ENCODE peak calls at places on chromosomes 13 and 19, in four cellular contexts. One of them, this sample, is unnamed.

GRCh38 chr13:91719033-91719432 is 320.6 kb downstream of the GPC5 start:
- DNase-seq in lower leg skin: no peak
- DNase-seq in IMR-90: peak; percentile 14
- DNase-seq in ovary: no peak
- DNase-seq in this sample: peak; percentile 3

GRCh38 chr19:4991538-4991937 is 22.6 kb downstream of the KDM4B start:
- DNase-seq in lower leg skin: no peak
- DNase-seq in ovary: no peak
- DNase-seq in IMR-90: no peak
- DNase-seq in this sample: no peak

GRCh38 chr19:18975011-18975410 is 34.0 kb upstream of the HOMER3 start:
- DNase-seq in IMR-90: peak; percentile 62
- DNase-seq in ovary: no peak
- DNase-seq in lower leg skin: no peak
- DNase-seq in this sample: no peak

GRCh38 chr13:21427741-21428140 is 31.4 kb downstream of the ZDHHC20 start:
- DNase-seq in lower leg skin: no peak
- DNase-seq in IMR-90: no peak
- DNase-seq in ovary: no peak
- DNase-seq in this sample: no peak

GRCh38 chr13:49627831-49628652 is at the start of gene ARL11:
- DNase-seq in IMR-90: no peak
- DNase-seq in lower leg skin: peak; percentile 54
- DNase-seq in ovary: no peak
- DNase-seq in this sample: no peak

GRCh38 chr19:43738780-43739211 is 16.0 kb downstream of the SMG9 start:
- DNase-seq in IMR-90: no peak
- DNase-seq in lower leg skin: peak; percentile 39
- DNase-seq in ovary: no peak
- DNase-seq in this sample: no peak

GRCh38 chr13:53010374-53011105 is 18.1 kb upstream of the OLFM4 start:
- DNase-seq in IMR-90: no peak
- DNase-seq in ovary: no peak
- DNase-seq in lower leg skin: no peak
- DNase-seq in this sample: no peak

GRCh38 chr13:47726394-47726793 is 274.7 kb downstream of the SUCLA2 start:
- DNase-seq in IMR-90: no peak
- DNase-seq in ovary: no peak
- DNase-seq in lower leg skin: no peak
- DNase-seq in this sample: no peak

GRCh38 chr13:113457510-113457909 is 4.2 kb upstream of the ADPRHL1 start:
- DNase-seq in IMR-90: no peak
- DNase-seq in ovary: no peak
- DNase-seq in lower leg skin: no peak
- DNase-seq in this sample: no peak

GRCh38 chr13:60759499-60759898 is 362.5 kb downstream of the TDRD3 start:
- DNase-seq in lower leg skin: no peak
- DNase-seq in IMR-90: no peak
- DNase-seq in ovary: no peak
- DNase-seq in this sample: no peak

GRCh38 chr13:98970293-98970692 is 7.6 kb downstream of the DOCK9 start:
- DNase-seq in lower leg skin: no peak
- DNase-seq in ovary: no peak
- DNase-seq in IMR-90: no peak
- DNase-seq in this sample: no peak

GRCh38 chr19:2055871-2056809 is 5.1 kb upstream of the MKNK2 start:
- DNase-seq in ovary: peak; percentile 79
- DNase-seq in IMR-90: peak; percentile 64
- DNase-seq in lower leg skin: peak; percentile 68
- DNase-seq in this sample: no peak

GRCh38 chr13:90552702-90553101 is 794.8 kb upstream of the MIR17HG start:
- DNase-seq in lower leg skin: no peak
- DNase-seq in IMR-90: no peak
- DNase-seq in ovary: no peak
- DNase-seq in this sample: no peak

GRCh38 chr13:53150568-53150967 is 122.0 kb downstream of the OLFM4 start:
- DNase-seq in ovary: no peak
- DNase-seq in IMR-90: no peak
- DNase-seq in lower leg skin: no peak
- DNase-seq in this sample: peak; percentile 19

GRCh38 chr19:36182612-36183454 is 30.6 kb upstream of the COX7A1 start:
- DNase-seq in IMR-90: peak; percentile 77
- DNase-seq in ovary: no peak
- DNase-seq in lower leg skin: no peak
- DNase-seq in this sample: no peak

GRCh38 chr19:43782311-43782660 is 1.5 kb upstream of the KCNN4 start:
- DNase-seq in IMR-90: no peak
- DNase-seq in ovary: no peak
- DNase-seq in lower leg skin: no peak
- DNase-seq in this sample: no peak

GRCh38 chr19:53586277-53586691 is 45.5 kb upstream of the DPRX start:
- DNase-seq in ovary: no peak
- DNase-seq in lower leg skin: no peak
- DNase-seq in IMR-90: no peak
- DNase-seq in this sample: no peak

GRCh38 chr19:45547965-45548609 is 36.5 kb downstream of the OPA3 start:
- DNase-seq in IMR-90: peak; percentile 18
- DNase-seq in lower leg skin: peak; percentile 73
- DNase-seq in ovary: no peak
- DNase-seq in this sample: peak; percentile 61

GRCh38 chr13:83048419-83048818 is 833.9 kb downstream of the SLITRK1 start:
- DNase-seq in IMR-90: peak; percentile 3
- DNase-seq in lower leg skin: no peak
- DNase-seq in ovary: no peak
- DNase-seq in this sample: no peak

GRCh38 chr19:1725100-1726064 is 27.9 kb upstream of the ONECUT3 start:
- DNase-seq in lower leg skin: no peak
- DNase-seq in ovary: peak; percentile 17
- DNase-seq in IMR-90: peak; percentile 28
- DNase-seq in this sample: peak; percentile 44

GRCh38 chr13:25171517-25172302 is at the start of gene AMER2:
- DNase-seq in IMR-90: no peak
- DNase-seq in ovary: no peak
- DNase-seq in lower leg skin: no peak
- DNase-seq in this sample: no peak

GRCh38 chr13:49307365-49307764 is 59.6 kb downstream of the CDADC1 start:
- DNase-seq in IMR-90: no peak
- DNase-seq in ovary: peak; percentile 71
- DNase-seq in lower leg skin: no peak
- DNase-seq in this sample: no peak

DNA sequence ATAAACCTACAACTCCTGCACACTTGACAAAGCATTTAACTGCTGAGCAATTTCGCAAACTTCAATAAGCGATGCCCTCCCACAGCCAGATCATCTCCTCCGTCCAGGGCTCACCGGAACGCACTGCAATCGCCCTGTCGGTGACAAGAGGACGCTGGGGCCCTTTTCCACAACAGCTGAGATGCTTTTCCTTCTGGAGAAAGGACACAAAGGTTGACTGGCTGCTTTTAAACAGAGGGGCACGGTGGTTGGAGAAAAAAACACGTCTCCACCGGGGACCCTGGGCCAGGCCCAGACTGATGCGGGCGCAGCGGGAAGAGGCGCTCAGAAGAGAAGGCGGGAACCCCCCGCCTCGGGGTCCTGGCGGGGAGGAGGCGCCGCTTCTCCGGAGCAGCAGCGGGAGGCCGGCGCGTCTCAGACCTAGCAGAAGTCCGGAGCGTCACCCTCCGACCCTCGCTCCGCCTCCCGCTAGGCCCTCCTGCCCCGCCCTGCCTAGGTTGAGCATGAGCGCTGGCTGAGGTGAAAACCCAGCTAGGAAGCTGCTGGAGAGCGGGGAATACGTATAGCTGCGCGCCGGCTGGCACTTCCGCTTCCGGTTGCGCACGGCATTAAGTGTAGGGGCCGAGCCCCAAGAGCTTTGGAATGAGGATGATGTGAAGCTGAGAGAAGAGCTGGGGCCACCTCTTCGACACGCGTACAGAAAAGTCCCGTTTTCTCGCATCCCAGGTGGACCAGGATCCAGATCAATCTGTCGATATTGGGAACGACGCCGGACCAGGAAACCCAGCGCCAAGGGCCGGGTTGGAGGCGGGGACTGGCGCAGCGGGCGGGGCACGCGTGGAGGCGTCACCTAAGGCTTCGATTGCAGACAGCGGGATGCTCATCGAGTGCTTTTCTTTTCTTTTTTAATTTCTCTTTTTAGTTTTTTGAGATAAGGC is at the start of gene ZNF846:
- DNase-seq in ovary: peak; percentile 91
- DNase-seq in lower leg skin: peak; percentile 91
- DNase-seq in IMR-90: peak; percentile 96
- DNase-seq in this sample: peak; percentile 95
- TF ChIP-seq POLR2A in ovary: peak; percentile 59
- TF ChIP-seq POLR2A in lower leg skin: no peak
- TF ChIP-seq POLR2A in IMR-90: peak; percentile 19
- TF ChIP-seq POLR2A in this sample: peak; percentile 74

GRCh38 chr19:47600246-47601179 is 8.4 kb upstream of the BICRA start:
- DNase-seq in ovary: peak; percentile 99
- DNase-seq in IMR-90: peak; percentile 98
- DNase-seq in lower leg skin: peak; percentile 100
- DNase-seq in this sample: peak; percentile 86
- TF ChIP-seq POLR2A in ovary: peak; percentile 68
- TF ChIP-seq POLR2A in IMR-90: peak; percentile 86
- TF ChIP-seq POLR2A in lower leg skin: peak; percentile 50
- TF ChIP-seq POLR2A in this sample: peak; percentile 72

GRCh38 chr19:41357746-41358145 is 4.0 kb upstream of the TGFB1 start:
- DNase-seq in ovary: no peak
- DNase-seq in IMR-90: no peak
- DNase-seq in lower leg skin: no peak
- DNase-seq in this sample: no peak

GRCh38 chr19:41354343-41354974 is 737 bp upstream of the TGFB1 start:
- DNase-seq in lower leg skin: no peak
- DNase-seq in IMR-90: no peak
- DNase-seq in ovary: no peak
- DNase-seq in this sample: no peak

GRCh38 chr19:41356984-41357739 is 3.4 kb upstream of the TGFB1 start:
- DNase-seq in IMR-90: no peak
- DNase-seq in ovary: no peak
- DNase-seq in lower leg skin: no peak
- DNase-seq in this sample: no peak

GRCh38 chr19:41355035-41355434 is 1.3 kb upstream of the TGFB1 start:
- DNase-seq in lower leg skin: no peak
- DNase-seq in ovary: no peak
- DNase-seq in IMR-90: no peak
- DNase-seq in this sample: no peak

DNA sequence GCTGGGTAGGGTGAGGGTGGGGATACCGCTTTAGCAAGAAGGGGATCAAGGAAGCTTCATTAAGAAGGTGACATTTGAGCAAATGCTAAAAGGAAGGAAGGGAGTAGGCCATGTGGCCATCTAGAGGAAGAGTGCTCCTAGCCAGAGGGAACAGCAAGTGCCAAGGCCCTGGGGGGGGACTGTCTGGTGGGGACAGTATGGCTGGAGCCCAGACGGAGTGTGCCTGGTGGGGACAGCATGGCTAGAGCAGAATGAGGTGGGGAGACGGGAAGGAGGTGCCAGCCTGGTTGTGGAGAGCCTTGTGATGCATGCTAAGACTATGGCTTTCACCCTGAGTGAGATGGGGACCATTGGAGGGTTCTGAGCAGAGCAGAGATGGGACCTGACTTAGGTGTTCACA is 2.1 kb upstream of the TGFB1 start:
- DNase-seq in IMR-90: no peak
- DNase-seq in lower leg skin: no peak
- DNase-seq in ovary: no peak
- DNase-seq in this sample: no peak
- TF ChIP-seq POLR2A in IMR-90: no peak
- TF ChIP-seq POLR2A in lower leg skin: no peak
- TF ChIP-seq POLR2A in ovary: no peak
- TF ChIP-seq POLR2A in this sample: no peak

GRCh38 chr19:16324384-16325160 is at the start of gene KLF2:
- DNase-seq in IMR-90: peak; percentile 90
- DNase-seq in lower leg skin: peak; percentile 89
- DNase-seq in ovary: peak; percentile 94
- DNase-seq in this sample: peak; percentile 95
- TF ChIP-seq POLR2A in IMR-90: peak; percentile 99
- TF ChIP-seq POLR2A in lower leg skin: peak; percentile 73
- TF ChIP-seq POLR2A in ovary: peak; percentile 92
- TF ChIP-seq POLR2A in this sample: peak; percentile 97

GRCh38 chr19:33394723-33395560 is 21.4 kb downstream of the CEBPG start:
- DNase-seq in IMR-90: no peak
- DNase-seq in lower leg skin: no peak
- DNase-seq in ovary: no peak
- DNase-seq in this sample: peak; percentile 54

GRCh38 chr19:33392341-33393285 is 19.1 kb downstream of the CEBPG start:
- DNase-seq in lower leg skin: no peak
- DNase-seq in IMR-90: no peak
- DNase-seq in ovary: peak; percentile 47
- DNase-seq in this sample: no peak

GRCh38 chr19:33394006-33394722 is 20.7 kb downstream of the CEBPG start:
- DNase-seq in lower leg skin: peak; percentile 73
- DNase-seq in IMR-90: peak; percentile 69
- DNase-seq in ovary: no peak
- DNase-seq in this sample: peak; percentile 98

GRCh38 chr19:33391631-33392249 is 18.2 kb downstream of the CEBPG start:
- DNase-seq in lower leg skin: no peak
- DNase-seq in ovary: peak; percentile 5
- DNase-seq in IMR-90: no peak
- DNase-seq in this sample: no peak

GRCh38 chr19:33393286-33394005 is 19.9 kb downstream of the CEBPG start:
- DNase-seq in lower leg skin: no peak
- DNase-seq in IMR-90: no peak
- DNase-seq in ovary: peak; percentile 6
- DNase-seq in this sample: no peak
- TF ChIP-seq POLR2A in lower leg skin: no peak
- TF ChIP-seq POLR2A in IMR-90: no peak
- TF ChIP-seq POLR2A in ovary: no peak
- TF ChIP-seq POLR2A in this sample: no peak

GRCh38 chr19:17255150-17255621 is 9.4 kb downstream of the USHBP1 start:
- DNase-seq in ovary: no peak
- DNase-seq in lower leg skin: no peak
- DNase-seq in IMR-90: no peak
- DNase-seq in this sample: no peak
- TF ChIP-seq POLR2A in ovary: no peak
- TF ChIP-seq POLR2A in lower leg skin: no peak
- TF ChIP-seq POLR2A in IMR-90: no peak
- TF ChIP-seq POLR2A in this sample: no peak

GRCh38 chr19:3537438-3538240 is 1.3 kb upstream of the TEKTIP1 start:
- DNase-seq in lower leg skin: no peak
- DNase-seq in IMR-90: no peak
- DNase-seq in ovary: no peak
- DNase-seq in this sample: no peak
- TF ChIP-seq POLR2A in lower leg skin: no peak
- TF ChIP-seq POLR2A in IMR-90: no peak
- TF ChIP-seq POLR2A in ovary: no peak
- TF ChIP-seq POLR2A in this sample: no peak